ENCODE peak calls at places on chromosome X, in six cellular contexts. One of them, this sample, is unnamed.

GRCh38 chrX:150446995-150447394 is 83.9 kb downstream of the MAMLD1 start:
- DNase-seq in dermis blood vessel endothelial cell: peak
- DNase-seq in RWPE1: no peak
- DNase-seq in astrocyte of the cerebellum: no peak
- DNase-seq in HEK293T: no peak
- DNase-seq in LoVo: no peak
- DNase-seq in this sample: no peak

GRCh38 chrX:130032552-130032951 is 50.1 kb downstream of the BCORL1 start:
- DNase-seq in astrocyte of the cerebellum: no peak
- DNase-seq in HEK293T: no peak
- DNase-seq in RWPE1: no peak
- DNase-seq in dermis blood vessel endothelial cell: no peak
- DNase-seq in LoVo: no peak
- DNase-seq in this sample: no peak

GRCh38 chrX:71533850-71534515 is 1.1 kb downstream of the OGT start:
- DNase-seq in RWPE1: no peak
- DNase-seq in astrocyte of the cerebellum: no peak
- DNase-seq in LoVo: no peak
- DNase-seq in dermis blood vessel endothelial cell: peak
- DNase-seq in HEK293T: peak
- DNase-seq in this sample: peak

GRCh38 chrX:129749069-129749468 is 10.3 kb downstream of the XPNPEP2 start:
- DNase-seq in astrocyte of the cerebellum: no peak
- DNase-seq in HEK293T: no peak
- DNase-seq in RWPE1: no peak
- DNase-seq in LoVo: no peak
- DNase-seq in dermis blood vessel endothelial cell: no peak
- DNase-seq in this sample: no peak

GRCh38 chrX:101759000-101759399 is 99.3 kb upstream of the ARMCX2 start:
- DNase-seq in RWPE1: peak
- DNase-seq in dermis blood vessel endothelial cell: peak
- DNase-seq in astrocyte of the cerebellum: peak
- DNase-seq in LoVo: no peak
- DNase-seq in HEK293T: peak
- DNase-seq in this sample: peak

GRCh38 chrX:119121341-119121740 is 6.3 kb downstream of the KIAA1210 start:
- DNase-seq in astrocyte of the cerebellum: no peak
- DNase-seq in RWPE1: no peak
- DNase-seq in HEK293T: no peak
- DNase-seq in dermis blood vessel endothelial cell: no peak
- DNase-seq in LoVo: no peak
- DNase-seq in this sample: peak

GRCh38 chrX:47745386-47745785 is 86.4 kb upstream of the UXT start:
- DNase-seq in LoVo: no peak
- DNase-seq in RWPE1: no peak
- DNase-seq in HEK293T: no peak
- DNase-seq in dermis blood vessel endothelial cell: no peak
- DNase-seq in astrocyte of the cerebellum: no peak
- DNase-seq in this sample: no peak

GRCh38 chrX:129737921-129738320 is 858 bp upstream of the XPNPEP2 start:
- DNase-seq in RWPE1: peak
- DNase-seq in LoVo: no peak
- DNase-seq in dermis blood vessel endothelial cell: no peak
- DNase-seq in HEK293T: no peak
- DNase-seq in astrocyte of the cerebellum: no peak
- DNase-seq in this sample: no peak

This sample was measured in SK-MEL-5.